ENCODE peak calls at places on chromosomes 6 and 20, in five cellular contexts. J is RWPE1, X is stromal cell of bone marrow, A is GM03348, G is fibroblast of mammary gland. U is an unnamed sample.

GRCh38 chr20:51341581-51341980 is 200.9 kb downstream of the NFATC2 start:
- DNase-seq in J (no peak), X (no peak), A (peak), G (peak), U (no peak)

GRCh38 chr20:34268145-34268544 is 26.9 kb downstream of the ASIP start:
- DNase-seq in J (no peak), X (no peak), A (no peak), G (no peak), U (peak)

GRCh38 chr6:77450924-77451323 is 12.4 kb downstream of the HTR1B start:
- DNase-seq in J (no peak), X (no peak), A (peak), G (peak), U (no peak)

GRCh38 chr20:23689399-23689690 is 507 bp upstream of the CST4 start:
- DNase-seq in J (no peak), X (no peak), A (no peak), G (no peak), U (no peak)

GRCh38 chr6:155340464-155341129 is 26.3 kb upstream of the TFB1M start:
- DNase-seq in J (no peak), X (peak), A (peak), G (peak), U (no peak)

GRCh38 chr20:46350201-46350985 is 42.1 kb upstream of the CDH22 start:
- DNase-seq in J (no peak), X (peak), A (peak), G (peak), U (no peak)

GRCh38 chr20:11905460-11906150 is 12.1 kb upstream of the BTBD3 start:
- DNase-seq in J (no peak), X (no peak), A (no peak), G (no peak), U (no peak)

GRCh38 chr6:2730353-2730752 is 20.4 kb downstream of the MYLK4 start:
- DNase-seq in J (no peak), X (no peak), A (no peak), G (no peak), U (no peak)

GRCh38 chr20:6744805-6745204 is 22.7 kb upstream of the BMP2 start:
- DNase-seq in J (no peak), X (no peak), A (no peak), G (no peak), U (no peak)

U was measured in posterior vena cava.